ENCODE peak calls at places on chromosome 6, in five cellular contexts. P, Y, I, Q and X are unnamed samples.

GRCh38 chr6:14743465-14744211 is 502.2 kb upstream of the JARID2 start:
- DNase-seq in I (no peak), Q (peak), Y (peak), P (peak), X (no peak)

GRCh38 chr6:130070747-130071146 is 52.4 kb downstream of the L3MBTL3 start:
- DNase-seq in I (no peak), Y (no peak), Q (no peak), P (no peak), X (no peak)

GRCh38 chr6:46906776-46907175 is 15.0 kb downstream of the ADGRF5 start:
- DNase-seq in Q (no peak), P (no peak), Y (no peak), I (no peak), X (no peak)

GRCh38 chr6:168363811-168364792 is 44.5 kb upstream of the DACT2 start:
- DNase-seq in Y (no peak), P (no peak), I (no peak), Q (no peak), X (no peak)

GRCh38 chr6:169445661-169446581 is 192.3 kb upstream of the THBS2 start:
- DNase-seq in I (no peak), Q (no peak), P (no peak), Y (no peak), X (no peak)

GRCh38 chr6:131831392-131831791 is 23.6 kb downstream of the ENPP1 start:
- DNase-seq in Q (no peak), I (no peak), P (no peak), Y (no peak), X (no peak)

GRCh38 chr6:138546733-138547185 is 47.5 kb upstream of the NHSL1 start:
- DNase-seq in Y (no peak), Q (no peak), I (no peak), P (no peak), X (no peak)

GRCh38 chr6:111952821-111953535 is 79.7 kb upstream of the FYN start:
- DNase-seq in P (no peak), Q (no peak), I (no peak), Y (no peak), X (no peak)

GRCh38 chr6:128848169-128848935 is 34.6 kb upstream of the LAMA2 start:
- DNase-seq in Y (no peak), I (no peak), P (no peak), Q (no peak), X (no peak)

GRCh38 chr6:134935076-134935475 is 14.8 kb downstream of the ALDH8A1 start:
- DNase-seq in Y (no peak), I (no peak), P (no peak), Q (no peak), X (no peak)